ENCODE peak calls at places on chromosomes 16 and 17, in ten cellular contexts. N, E, L, X, O, I, J, Z, F and T are unnamed samples.

GRCh38 chr16:78275420-78275819 is 176.0 kb downstream of the WWOX start:
- DNase-seq in N (no peak), E (no peak), L (no peak), X (no peak), O (no peak), I (no peak), J (no peak), Z (no peak), F (no peak), T (no peak)

GRCh38 chr17:30600830-30601494 is 123.8 kb downstream of the GOSR1 start:
- DNase-seq in N (no peak), E (peak), L (no peak), X (no peak), O (no peak), I (no peak), J (no peak), Z (no peak), F (no peak), T (peak)

GRCh38 chr17:57607553-57608120 is 137.5 kb downstream of the CCDC182 start:
- DNase-seq in N (peak), E (no peak), L (no peak), X (no peak), O (no peak), I (no peak), J (no peak), Z (no peak), F (no peak), T (no peak)

GRCh38 chr16:61195006-61195405 is 841.2 kb downstream of the CDH8 start:
- DNase-seq in N (no peak), E (no peak), L (no peak), X (no peak), O (no peak), I (no peak), J (no peak), Z (no peak), F (no peak), T (no peak)

GRCh38 chr17:39772415-39772814 is 34.7 kb downstream of the GRB7 start:
- DNase-seq in N (no peak), E (no peak), L (no peak), X (no peak), O (no peak), I (no peak), J (no peak), Z (no peak), F (no peak), T (no peak)

GRCh38 chr17:14300628-14301278 is at the start of gene HS3ST3B1:
- DNase-seq in N (peak), E (peak), L (peak), X (peak), O (peak), I (peak), J (peak), Z (peak), F (peak), T (peak)

GRCh38 chr16:80665356-80665755 is 124.6 kb downstream of the DYNLRB2 start:
- DNase-seq in N (no peak), E (no peak), L (no peak), X (no peak), O (no peak), I (no peak), J (no peak), Z (no peak), F (no peak), T (no peak)

GRCh38 chr17:60618080-60618479 is 18.1 kb downstream of the PPM1D start:
- DNase-seq in N (no peak), E (no peak), L (no peak), X (no peak), O (no peak), I (no peak), J (no peak), Z (no peak), F (no peak), T (no peak)

GRCh38 chr17:1870592-1870991 is 40.8 kb downstream of the RPA1 start:
- DNase-seq in N (no peak), E (no peak), L (no peak), X (no peak), O (no peak), I (no peak), J (no peak), Z (no peak), F (no peak), T (no peak)

GRCh38 chr16:87384162-87384999 is 805 bp upstream of the FBXO31 start:
- DNase-seq in N (peak), E (no peak), L (no peak), X (no peak), O (peak), I (peak), J (peak), Z (no peak), F (no peak), T (peak)

GRCh38 chr16:87216824-87217205 is 100.4 kb downstream of the C16orf95 start:
- DNase-seq in N (no peak), E (no peak), L (no peak), X (no peak), O (no peak), I (no peak), J (no peak), Z (no peak), F (no peak), T (no peak)

GRCh38 chr17:34672176-34672785 is 92.9 kb downstream of the TMEM132E start:
- DNase-seq in N (no peak), E (no peak), L (no peak), X (no peak), O (no peak), I (no peak), J (no peak), Z (no peak), F (no peak), T (no peak)

GRCh38 chr17:79160980-79161621 is 86.5 kb downstream of the ENGASE start:
- DNase-seq in N (no peak), E (no peak), L (no peak), X (no peak), O (no peak), I (no peak), J (no peak), Z (no peak), F (no peak), T (no peak)

GRCh38 chr16:24729967-24730815 is 740 bp downstream of the TNRC6A start:
- DNase-seq in N (no peak), E (peak), L (no peak), X (no peak), O (no peak), I (peak), J (peak), Z (no peak), F (no peak), T (peak)

GRCh38 chr17:21174719-21175118 is 39.2 kb downstream of the TMEM11 start:
- DNase-seq in N (peak), E (peak), L (no peak), X (no peak), O (peak), I (no peak), J (no peak), Z (no peak), F (no peak), T (no peak)

GRCh38 chr16:87945351-87946042 is 5.7 kb upstream of the BANP start:
- DNase-seq in N (peak), E (peak), L (no peak), X (no peak), O (peak), I (peak), J (peak), Z (no peak), F (peak), T (peak)

DNA sequence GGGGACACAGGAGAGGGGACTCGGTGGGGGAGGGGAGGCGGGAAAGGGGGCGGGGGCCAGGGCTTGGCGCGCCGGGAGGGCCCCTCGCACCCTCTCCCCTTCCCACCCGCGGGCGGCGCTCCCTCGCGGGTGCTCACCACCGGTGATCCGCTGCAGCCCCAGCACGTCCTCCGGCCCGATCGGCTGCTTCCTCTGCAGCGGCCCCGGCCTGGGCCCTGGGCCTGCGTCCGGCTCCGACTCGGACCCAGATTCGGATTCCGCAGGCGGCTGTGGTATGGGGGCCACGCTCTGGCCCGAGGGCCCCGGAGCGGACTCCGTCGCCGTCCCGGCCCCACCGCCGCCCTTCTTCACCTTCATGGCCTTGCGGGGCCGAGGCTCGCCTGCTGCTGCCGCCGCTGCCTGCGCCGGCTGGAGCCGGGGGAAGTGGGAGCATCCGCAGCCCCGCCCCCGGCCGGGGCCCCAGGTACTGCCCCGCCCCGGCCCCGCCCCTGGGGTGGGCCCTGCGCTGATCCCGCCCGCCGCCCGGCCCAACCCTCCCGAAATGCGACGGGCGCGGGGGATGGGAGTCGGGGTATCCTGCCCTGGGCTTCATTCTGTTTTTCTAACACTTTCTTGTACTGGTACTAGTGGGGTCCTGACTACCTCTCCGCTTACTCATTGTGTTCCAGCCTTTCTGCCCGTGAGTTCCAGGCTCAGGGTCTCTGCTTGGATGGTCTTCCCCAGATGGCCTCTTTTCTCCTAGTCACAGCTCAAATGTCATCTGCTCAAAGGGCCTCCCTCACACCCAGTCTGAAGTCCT is at the start of gene UNC119:
- DNase-seq in N (peak), E (peak), L (no peak), X (no peak), O (peak), I (peak), J (peak), Z (no peak), F (no peak), T (peak)
- H3K4me3 ChIP-seq in N (peak), E (peak), L (peak), X (peak), O (peak), I (peak), J (peak), Z (peak), F (peak), T (peak)

DNA sequence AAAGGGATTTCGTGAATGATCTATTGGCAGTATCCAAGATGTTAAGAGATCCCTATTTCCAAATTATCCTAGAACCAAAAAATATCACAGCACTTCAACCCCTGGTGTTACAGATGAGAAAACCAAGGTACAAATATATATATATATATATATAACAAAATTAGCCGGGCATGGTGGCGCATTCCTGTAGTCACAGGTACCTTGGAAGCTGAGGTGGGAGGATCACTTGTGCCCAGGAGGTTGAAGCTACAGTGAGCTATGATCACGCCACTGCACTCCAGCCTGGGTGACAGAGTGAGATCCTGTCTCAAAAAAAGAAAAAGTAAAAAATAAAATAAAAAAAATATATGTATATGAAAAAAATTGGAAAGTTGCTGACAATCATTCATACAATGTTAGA is 637 bp upstream of the CLN3 start:
- DNase-seq in N (no peak), E (no peak), L (no peak), X (no peak), O (no peak), I (no peak), J (no peak), Z (no peak), F (no peak), T (no peak)
- H3K4me3 ChIP-seq in N (peak), E (peak), L (peak), X (peak), O (peak), I (no peak), J (peak), Z (peak), F (peak), T (peak)

GRCh38 chr17:45111838-45112237 is 20.5 kb downstream of the PLCD3 start:
- DNase-seq in N (no peak), E (no peak), L (no peak), X (no peak), O (no peak), I (no peak), J (no peak), Z (no peak), F (no peak), T (no peak)
- H3K4me3 ChIP-seq in N (no peak), E (no peak), L (no peak), X (no peak), O (no peak), I (no peak), J (no peak), Z (no peak), F (no peak), T (no peak)

DNA sequence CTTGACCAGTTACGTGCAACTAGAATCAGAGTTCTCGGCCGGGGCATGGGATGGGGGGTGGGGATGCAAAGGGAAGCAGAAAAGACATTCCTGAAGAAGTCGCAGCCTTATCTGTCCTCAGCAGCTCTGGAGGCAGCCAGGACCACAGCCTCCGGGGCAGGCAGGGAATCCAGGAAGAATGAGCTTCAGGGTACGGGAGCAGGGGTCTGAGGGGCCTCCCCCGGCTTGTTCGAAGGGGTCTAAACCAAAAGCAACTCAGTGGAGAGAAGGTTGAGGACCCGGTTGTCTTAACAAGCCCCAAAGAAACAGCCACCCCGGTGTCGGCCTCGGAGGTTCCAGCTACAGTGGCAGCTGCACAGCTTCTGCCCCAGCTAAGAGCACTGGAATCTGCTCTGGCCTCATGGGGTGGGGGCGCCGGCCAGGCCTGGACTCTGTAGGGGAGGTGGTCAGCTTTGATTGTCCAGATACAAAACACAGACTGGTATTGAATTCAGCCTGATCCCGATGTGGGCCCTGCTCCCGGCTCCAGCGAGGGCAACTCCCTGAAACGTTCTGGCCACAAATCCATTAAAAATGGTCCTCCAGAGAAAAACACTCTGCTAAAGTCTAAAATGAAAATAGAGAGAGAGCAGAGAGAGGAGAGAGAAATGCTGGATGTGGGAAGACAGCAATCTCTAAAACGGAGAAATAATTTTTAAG is 7.7 kb downstream of the HOXB4 start:
- DNase-seq in N (no peak), E (peak), L (no peak), X (no peak), O (no peak), I (no peak), J (no peak), Z (no peak), F (no peak), T (no peak)
- H3K4me3 ChIP-seq in N (peak), E (peak), L (peak), X (peak), O (no peak), I (no peak), J (no peak), Z (peak), F (no peak), T (no peak)

GRCh38 chr17:82845163-82845807 is 5.5 kb upstream of the ZNF750 start:
- DNase-seq in N (peak), E (no peak), L (no peak), X (no peak), O (no peak), I (no peak), J (peak), Z (no peak), F (no peak), T (no peak)
- H3K4me3 ChIP-seq in N (peak), E (no peak), L (peak), X (no peak), O (no peak), I (no peak), J (peak), Z (no peak), F (no peak), T (peak)

DNA sequence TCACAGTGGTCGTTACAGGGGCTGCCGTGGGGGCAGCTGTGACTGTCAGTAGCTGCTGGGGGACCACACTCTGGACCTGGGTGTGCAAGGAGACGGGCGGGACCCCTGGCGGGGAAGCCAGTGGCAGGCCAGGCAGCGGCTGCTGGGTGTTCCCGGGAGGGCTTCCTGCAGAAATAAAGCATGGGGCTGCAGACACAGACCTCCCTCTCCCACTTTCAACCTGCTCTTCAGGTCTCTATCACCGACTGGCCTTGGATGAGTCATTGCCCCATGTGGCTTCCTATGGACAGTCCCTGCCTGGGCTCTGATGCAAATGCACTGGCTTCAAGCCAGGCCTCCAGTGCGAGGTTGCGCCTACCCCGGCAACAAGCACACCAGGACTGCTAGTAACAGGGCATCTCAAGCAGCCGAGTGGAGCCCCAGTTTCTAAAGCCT is 17.2 kb downstream of the SREBF1 start:
- DNase-seq in N (peak), E (peak), L (peak), X (peak), O (peak), I (peak), J (peak), Z (no peak), F (no peak), T (peak)
- H3K4me3 ChIP-seq in N (peak), E (no peak), L (no peak), X (no peak), O (no peak), I (no peak), J (no peak), Z (no peak), F (no peak), T (peak)